ENCODE peak calls at places on chromosomes 12 and 14, in four cellular contexts. O, J, Z and E are unnamed samples.

GRCh38 chr12:95492462-95492861 is 18.5 kb downstream of the METAP2 start:
- DNase-seq in O (no peak), Z (no peak), J (no peak), E (no peak)

GRCh38 chr14:100305446-100306255 is 593 bp downstream of the SLC25A29 start:
- DNase-seq in J (no peak), O (no peak), Z (no peak), E (no peak)

GRCh38 chr12:102063066-102063465 is 1.3 kb upstream of the WASHC3 start:
- DNase-seq in Z (no peak), J (no peak), O (no peak), E (no peak)

GRCh38 chr14:68704736-68705720 is 87.8 kb downstream of the ZFP36L1 start:
- DNase-seq in O (no peak), Z (peak; percentile 44), J (peak; percentile 53), E (no peak)

GRCh38 chr14:24296341-24297157 is 3.0 kb downstream of the DHRS1 start:
- DNase-seq in J (peak; percentile 93), O (peak; percentile 85), Z (peak; percentile 97), E (peak; percentile 84)

GRCh38 chr12:12671850-12672660 is 23.9 kb downstream of the GPR19 start:
- DNase-seq in Z (peak; percentile 65), J (peak; percentile 27), O (no peak), E (no peak)

GRCh38 chr12:90090929-90091651 is 382.5 kb upstream of the ATP2B1 start:
- DNase-seq in Z (peak; percentile 94), O (peak; percentile 95), J (peak; percentile 97), E (peak; percentile 92)

GRCh38 chr12:6769003-6769389 is 2.8 kb downstream of the PTMS start:
- DNase-seq in Z (peak; percentile 29), J (no peak), O (no peak), E (peak; percentile 61)

GRCh38 chr12:31588976-31589375 is 2.0 kb downstream of the DENND5B start:
- DNase-seq in J (peak; percentile 25), O (no peak), Z (no peak), E (no peak)

GRCh38 chr14:25116607-25117006 is 66.7 kb upstream of the STXBP6 start:
- DNase-seq in J (peak; percentile 26), O (no peak), Z (no peak), E (no peak)

GRCh38 chr12:13248956-13249355 is 52.4 kb downstream of the EMP1 start:
- DNase-seq in O (no peak), J (peak; percentile 26), Z (no peak), E (no peak)

GRCh38 chr14:81859071-81859470 is 325.4 kb upstream of the SEL1L start:
- DNase-seq in Z (no peak), J (no peak), O (no peak), E (no peak)

GRCh38 chr14:103123128-103123633 is at the start of gene TNFAIP2:
- DNase-seq in J (peak; percentile 33), O (no peak), Z (no peak), E (no peak)

GRCh38 chr12:113186033-113186365 is 478 bp downstream of the RITA1 start:
- DNase-seq in Z (peak; percentile 18), O (no peak), J (peak; percentile 27), E (peak; percentile 42)

GRCh38 chr12:124374567-124374966 is 79.7 kb downstream of the RFLNA start:
- DNase-seq in O (no peak), J (no peak), Z (no peak), E (no peak)

GRCh38 chr12:122986258-122986871 is 5.9 kb downstream of the ARL6IP4 start:
- DNase-seq in J (no peak), O (no peak), Z (no peak), E (no peak)

GRCh38 chr12:118035194-118036041 is 18.9 kb downstream of the RFC5 start:
- DNase-seq in Z (peak; percentile 22), J (peak; percentile 45), O (no peak), E (no peak)

GRCh38 chr14:47276931-47277330 is 398.5 kb downstream of the MDGA2 start:
- DNase-seq in O (no peak), Z (no peak), J (no peak), E (no peak)

GRCh38 chr12:53612978-53613377 is 13.2 kb downstream of the ATF7 start:
- DNase-seq in Z (no peak), J (no peak), O (no peak), E (no peak)

GRCh38 chr12:126510630-126511029 is 1445.4 kb downstream of the AACS start:
- DNase-seq in J (no peak), O (no peak), Z (no peak), E (no peak)

GRCh38 chr12:62123721-62124203 is 136.4 kb upstream of the USP15 start:
- DNase-seq in Z (peak; percentile 56), O (peak; percentile 5), J (peak; percentile 57), E (peak; percentile 47)

GRCh38 chr14:37787879-37788494 is 192.6 kb downstream of the TTC6 start:
- DNase-seq in J (no peak), Z (no peak), O (no peak), E (no peak)

GRCh38 chr12:124637586-124637985 is 70.2 kb upstream of the NCOR2 start:
- DNase-seq in Z (no peak), O (no peak), J (no peak), E (no peak)

GRCh38 chr12:124454352-124454725 is 113.1 kb downstream of the NCOR2 start:
- DNase-seq in Z (no peak), O (no peak), J (no peak), E (no peak)

GRCh38 chr12:26298785-26299621 is 103.6 kb downstream of the SSPN start:
- DNase-seq in O (peak; percentile 75), J (peak; percentile 80), Z (peak; percentile 83), E (peak; percentile 86)
- H3K4me3 ChIP-seq in O (peak overlapping the region; percentile 16), J (peak overlapping the region; percentile 11), Z (peak overlapping the region; percentile 56), E (peak overlapping the region; percentile 40)

DNA sequence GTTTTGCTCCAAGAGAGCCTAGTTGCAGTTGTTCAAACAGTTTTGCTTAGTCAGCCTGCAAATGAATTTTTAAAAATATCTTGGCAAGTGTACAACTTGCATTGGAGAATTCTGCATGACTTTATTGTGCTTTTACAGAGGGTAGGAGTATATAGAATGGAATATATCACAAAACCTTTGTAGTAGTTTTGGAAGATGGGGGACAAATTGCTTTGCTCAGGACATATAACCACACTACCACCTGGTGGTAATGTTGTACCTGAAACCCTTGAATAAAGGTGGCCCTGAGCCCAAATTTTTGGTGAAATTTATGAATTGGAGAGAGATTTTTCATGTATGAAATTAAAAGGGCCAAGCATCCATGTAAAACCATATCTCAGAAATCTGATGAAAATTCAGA is 645.2 kb downstream of the MED13L start:
- DNase-seq in J (peak; percentile 51), O (no peak), Z (peak; percentile 28), E (no peak)
- TF ChIP-seq CTCF in J (peak; percentile 24), O (peak; percentile 7), Z (peak; percentile 36), E (no peak)

GRCh38 chr12:14365294-14366210 is at the start of gene ATF7IP:
- DNase-seq in J (peak; percentile 97), O (peak; percentile 92), Z (peak; percentile 96), E (peak; percentile 98)

GRCh38 chr12:14366211-14366762 is 805 bp downstream of the ATF7IP start:
- DNase-seq in O (no peak), Z (peak; percentile 40), J (no peak), E (peak; percentile 53)

GRCh38 chr12:14367097-14367661 is 1.7 kb downstream of the ATF7IP start:
- DNase-seq in Z (peak; percentile 32), O (no peak), J (peak; percentile 58), E (peak; percentile 64)

GRCh38 chr12:14362347-14362746 is 3.1 kb upstream of the ATF7IP start:
- DNase-seq in J (no peak), O (no peak), Z (no peak), E (no peak)

GRCh38 chr12:14364583-14365271 is 755 bp upstream of the ATF7IP start:
- DNase-seq in O (no peak), Z (no peak), J (no peak), E (no peak)
- H3K4me3 ChIP-seq in O (peak overlapping the region; percentile 80), Z (peak overlapping the region; percentile 75), J (peak overlapping the region; percentile 83), E (peak overlapping the region; percentile 85)

GRCh38 chr14:95981939-95982338 is 57.2 kb upstream of the C14orf132 start:
- DNase-seq in Z (no peak), J (no peak), O (no peak), E (no peak)

GRCh38 chr14:95984206-95984605 is 55.0 kb upstream of the C14orf132 start:
- DNase-seq in J (no peak), Z (no peak), O (no peak), E (no peak)

GRCh38 chr14:95980402-95980801 is 58.8 kb upstream of the C14orf132 start:
- DNase-seq in J (no peak), Z (no peak), O (no peak), E (no peak)

GRCh38 chr14:95979339-95980042 is 59.7 kb upstream of the C14orf132 start:
- DNase-seq in J (no peak), Z (no peak), O (no peak), E (no peak)
- TF ChIP-seq CTCF in J (no peak), Z (no peak), O (peak; percentile 39), E (no peak)

GRCh38 chr12:56836800-56837663 is 73.9 kb downstream of the HSD17B6 start:
- DNase-seq in J (peak; percentile 27), O (no peak), Z (peak; percentile 72), E (peak; percentile 52)
- H3K4me3 ChIP-seq in J (no peak overlapping the region), O (no peak overlapping the region), Z (no peak overlapping the region), E (no peak overlapping the region)

DNA sequence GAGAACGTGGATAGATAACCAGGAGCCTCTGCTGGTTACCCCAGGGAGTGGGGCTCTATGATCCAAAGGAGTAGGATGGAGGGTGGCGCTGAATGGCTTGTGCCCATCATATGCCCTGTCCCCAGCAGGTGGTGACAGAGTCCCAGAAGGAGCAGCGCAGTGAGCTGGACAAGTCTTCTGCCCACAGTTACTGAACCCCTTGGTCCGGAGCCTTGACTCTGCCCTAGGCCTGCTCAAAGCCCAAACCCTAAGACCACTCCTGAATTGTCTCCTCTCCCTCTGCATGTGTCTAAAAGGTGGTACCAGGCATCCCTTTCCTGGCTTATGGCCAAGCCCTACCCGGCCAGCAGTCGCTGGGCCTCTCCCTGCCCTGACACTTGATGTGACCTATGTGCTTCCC is 3.2 kb downstream of the PRPH start:
- DNase-seq in O (no peak), J (no peak), Z (no peak), E (no peak)
- TF ChIP-seq CTCF in O (peak; percentile 22), J (no peak), Z (peak; percentile 10), E (no peak)

GRCh38 chr12:51023625-51024395 is 2.4 kb downstream of the SLC11A2 start:
- DNase-seq in O (no peak), Z (peak; percentile 27), J (peak; percentile 22), E (no peak)
- H3K4me3 ChIP-seq in O (peak overlapping the region; percentile 83), Z (peak overlapping the region; percentile 76), J (peak overlapping the region; percentile 87), E (peak overlapping the region; percentile 85)

GRCh38 chr12:78181544-78182162 is 351.0 kb downstream of the NAV3 start:
- DNase-seq in O (no peak), J (peak; percentile 58), Z (peak; percentile 48), E (peak; percentile 46)
- TF ChIP-seq CTCF in O (peak; percentile 54), J (peak; percentile 52), Z (peak; percentile 68), E (peak; percentile 54)

GRCh38 chr12:11568762-11569478 is 80.6 kb upstream of the ETV6 start:
- DNase-seq in Z (no peak), J (no peak), O (no peak), E (peak; percentile 48)
- H3K4me3 ChIP-seq in Z (no peak overlapping the region), J (no peak overlapping the region), O (no peak overlapping the region), E (no peak overlapping the region)

GRCh38 chr14:99212199-99212598 is 59.8 kb downstream of the BCL11B start:
- DNase-seq in Z (no peak), O (no peak), J (no peak), E (no peak)
- TF ChIP-seq CTCF in Z (no peak), O (no peak), J (no peak), E (no peak)